ENCODE peak calls at places on chromosomes 5 and 9, in four cellular contexts. X is WERI-Rb-1, P is adrenal gland, U is endothelial cell. H is an unnamed sample.
A peak's percentile ranks its signal among the peaks of the same experiment; 100 is the strongest.

GRCh38 chr5:22663124-22663523 is 190.0 kb downstream of the CDH12 start:
- DNase-seq in P (no peak), X (no peak), U (no peak), H (no peak)

GRCh38 chr5:127440831-127441230 is 76.6 kb upstream of the PRRC1 start:
- DNase-seq in X (no peak), U (no peak), P (no peak), H (no peak)

GRCh38 chr9:128072144-128073021 is 4.4 kb downstream of the SLC25A25 start:
- DNase-seq in X (no peak), U (no peak), P (peak; percentile 93), H (peak; percentile 53)

GRCh38 chr5:135041726-135042125 is 7.7 kb upstream of the PITX1 start:
- DNase-seq in U (no peak), P (no peak), X (no peak), H (no peak)

GRCh38 chr9:81690251-81690851 is 1.0 kb upstream of the TLE1 start:
- DNase-seq in X (peak; percentile 55), P (peak; percentile 37), U (peak; percentile 17), H (no peak)

GRCh38 chr9:136199391-136200288 is 5.3 kb downstream of the LHX3 start:
- DNase-seq in U (no peak), X (no peak), P (no peak), H (no peak)

GRCh38 chr9:1442105-1442504 is 391.9 kb downstream of the DMRT2 start:
- DNase-seq in X (no peak), U (no peak), P (no peak), H (no peak)

GRCh38 chr5:172452398-172453205 is 1.7 kb downstream of the SH3PXD2B start:
- DNase-seq in P (peak; percentile 74), X (no peak), U (no peak), H (no peak)

GRCh38 chr5:102651466-102651865 is 103.6 kb upstream of the PAM start:
- DNase-seq in U (no peak), P (no peak), X (no peak), H (no peak)

DNA sequence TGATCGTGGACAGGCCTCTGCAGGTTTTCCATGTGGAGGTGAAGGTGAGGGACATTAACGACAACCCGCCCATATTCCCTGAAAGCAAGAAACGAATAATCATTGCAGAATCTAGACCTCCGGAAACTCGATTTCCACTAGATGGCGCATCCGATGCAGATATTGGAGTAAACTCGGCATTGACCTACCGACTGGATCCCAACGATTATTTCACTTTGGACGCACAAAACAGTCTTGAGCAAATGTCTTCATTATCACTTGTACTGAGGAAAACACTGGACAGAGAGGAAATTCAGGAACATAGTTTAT is 621 bp downstream of the PCDHA13 start:
- DNase-seq in U (peak; percentile 54), X (peak; percentile 79), P (no peak), H (peak; percentile 78)
- TF ChIP-seq CTCF in U (peak; percentile 39), X (peak; percentile 68), P (no peak), H (peak; percentile 81)

DNA sequence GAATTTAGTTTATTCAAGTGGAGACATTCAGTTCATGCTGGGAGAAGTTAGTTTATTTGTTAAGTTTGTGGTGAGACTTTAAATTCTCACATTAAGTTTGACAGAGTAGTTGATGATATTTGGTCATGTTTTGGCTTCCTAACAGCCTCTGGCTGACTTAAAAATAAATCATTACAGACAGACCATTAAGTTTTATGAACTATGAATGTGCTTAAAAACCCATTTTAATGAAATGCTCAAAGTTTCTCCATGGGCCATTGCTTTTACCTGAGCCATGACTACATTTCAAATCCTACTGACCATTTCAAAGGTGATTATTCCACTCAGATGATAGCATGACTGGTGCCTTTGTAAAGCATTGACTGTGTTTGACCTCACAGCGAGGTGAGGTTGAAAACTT is 192.7 kb downstream of the LRRC70 start:
- DNase-seq in X (no peak), P (no peak), U (no peak), H (no peak)
- TF ChIP-seq CTCF in X (no peak), P (no peak), U (no peak), H (no peak)

GRCh38 chr9:8859416-8859815 is 1059.8 kb upstream of the DMAC1 start:
- DNase-seq in P (no peak), X (no peak), U (no peak), H (no peak)

GRCh38 chr9:8863886-8864881 is 1064.6 kb upstream of the DMAC1 start:
- DNase-seq in P (no peak), X (no peak), U (no peak), H (no peak)

GRCh38 chr9:8858250-8859161 is 1058.9 kb upstream of the DMAC1 start:
- DNase-seq in P (no peak), X (no peak), U (peak; percentile 8), H (no peak)

GRCh38 chr9:8863064-8863463 is 1063.5 kb upstream of the DMAC1 start:
- DNase-seq in P (no peak), X (no peak), U (no peak), H (no peak)

GRCh38 chr9:8860925-8861324 is 1061.3 kb upstream of the DMAC1 start:
- DNase-seq in U (no peak), X (no peak), P (no peak), H (no peak)
- TF ChIP-seq CTCF in U (no peak), X (no peak), P (no peak), H (no peak)

DNA sequence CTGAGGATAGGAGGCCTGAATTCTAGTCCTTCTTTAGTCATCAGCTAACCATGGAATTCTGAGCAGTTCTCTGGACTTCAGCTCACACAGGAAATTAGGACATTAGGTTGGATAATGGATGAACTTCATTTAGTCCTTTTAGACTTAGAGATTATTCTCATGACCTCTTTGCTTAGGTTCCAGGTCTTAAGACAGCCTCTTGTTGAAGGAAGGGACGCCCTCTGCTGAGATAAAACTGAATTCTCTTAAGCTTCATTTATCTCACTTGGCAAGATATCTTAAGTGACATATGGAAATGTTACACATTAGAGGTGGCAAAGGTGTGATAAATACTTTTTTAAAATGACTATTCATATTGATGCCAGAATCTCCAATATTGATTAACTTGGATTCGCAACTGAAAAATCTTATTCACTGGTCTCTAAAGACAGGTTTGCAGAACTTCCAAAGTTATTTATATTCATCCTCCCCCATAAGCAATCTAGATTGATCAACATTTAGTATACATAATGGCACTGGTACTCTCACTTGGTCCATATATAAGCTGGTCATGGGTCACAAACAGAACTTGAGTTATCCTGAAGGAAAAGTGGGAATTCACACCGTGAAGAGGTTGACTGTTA is 16.9 kb upstream of the ZNF366 start:
- DNase-seq in X (peak; percentile 26), U (no peak), P (no peak), H (no peak)
- TF ChIP-seq CTCF in X (peak; percentile 55), U (peak; percentile 17), P (peak; percentile 68), H (peak; percentile 58)

DNA sequence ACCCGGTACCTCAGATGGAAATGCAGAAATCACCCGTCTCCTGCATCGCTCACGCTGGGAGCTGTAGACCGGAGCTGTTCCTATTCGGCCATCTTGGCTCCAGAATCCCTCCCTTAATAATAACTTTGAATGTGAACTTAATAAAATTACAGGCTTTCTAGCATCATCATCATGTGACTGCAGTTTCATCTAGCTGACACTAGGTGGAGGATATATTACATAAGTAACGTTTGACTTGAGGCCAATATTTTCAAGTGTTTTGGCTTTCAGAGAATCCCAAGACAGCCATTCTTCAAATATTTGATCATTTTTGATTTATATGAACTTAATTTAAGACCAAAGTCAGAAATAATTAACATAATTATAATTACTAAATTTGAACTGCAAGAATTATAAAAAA is 474.9 kb upstream of the CDH10 start:
- DNase-seq in X (no peak), P (no peak), U (no peak), H (no peak)
- TF ChIP-seq CTCF in X (peak; percentile 46), P (no peak), U (peak; percentile 69), H (peak; percentile 54)

DNA sequence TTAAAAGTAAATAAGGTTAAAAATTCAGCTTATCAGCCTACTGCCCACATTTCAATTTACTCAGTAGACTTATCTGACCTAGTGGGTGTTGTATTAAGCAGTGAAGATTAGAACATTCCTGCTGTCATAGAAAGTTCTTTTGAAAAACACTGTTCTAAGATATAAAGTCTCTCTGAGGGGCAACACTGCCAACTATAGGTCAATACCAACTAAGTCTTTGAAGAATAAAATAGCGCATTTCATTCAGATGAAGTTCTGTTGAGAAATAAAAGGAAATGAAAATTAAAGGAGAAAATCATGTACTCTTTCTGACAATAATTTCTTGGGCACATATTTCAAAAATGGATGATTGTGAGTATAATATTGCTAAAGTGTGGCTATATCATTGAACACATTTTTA is 86.8 kb downstream of the PTPRD start:
- DNase-seq in P (no peak), U (no peak), X (no peak), H (no peak)
- TF ChIP-seq CTCF in P (no peak), U (peak; percentile 39), X (no peak), H (no peak)

GRCh38 chr9:36319183-36319582 is 60.9 kb upstream of the GNE start:
- DNase-seq in X (no peak), P (no peak), U (no peak), H (no peak)
- TF ChIP-seq CTCF in X (no peak), P (no peak), U (no peak), H (no peak)

GRCh38 chr9:129351058-129351641 is 173.1 kb upstream of the IER5L start:
- DNase-seq in U (peak; percentile 40), P (no peak), X (peak; percentile 94), H (peak; percentile 68)
- TF ChIP-seq CTCF in U (no peak), P (no peak), X (peak; percentile 18), H (peak; percentile 20)

DNA sequence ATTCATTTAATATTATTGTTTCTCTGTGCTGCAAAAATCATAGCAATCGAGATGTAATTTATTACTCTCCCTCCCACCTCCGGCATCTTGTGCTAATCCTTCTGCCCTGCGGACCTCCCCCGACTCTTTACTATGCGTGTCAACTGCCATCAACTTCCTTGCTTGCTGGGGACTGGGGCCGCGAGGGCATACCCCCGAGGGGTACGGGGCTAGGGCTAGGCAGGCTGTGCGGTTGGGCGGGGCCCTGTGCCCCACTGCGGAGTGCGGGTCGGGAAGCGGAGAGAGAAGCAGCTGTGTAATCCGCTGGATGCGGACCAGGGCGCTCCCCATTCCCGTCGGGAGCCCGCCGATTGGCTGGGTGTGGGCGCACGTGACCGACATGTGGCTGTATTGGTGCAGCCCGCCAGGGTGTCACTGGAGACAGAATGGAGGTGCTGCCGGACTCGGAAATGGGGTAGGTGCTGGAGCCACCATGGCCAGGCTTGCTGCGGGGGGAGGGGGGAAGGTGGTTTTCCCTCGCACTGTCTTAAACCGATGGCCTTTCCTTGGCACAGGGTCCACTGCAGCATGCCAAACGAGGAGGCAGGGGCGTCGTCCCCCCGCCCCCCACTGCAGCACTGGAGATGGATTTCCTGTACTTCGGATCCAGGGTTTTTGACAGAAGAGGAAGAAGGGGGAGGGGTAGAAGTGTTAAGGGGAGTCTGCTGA is at the start of gene APC:
- DNase-seq in X (peak; percentile 93), U (peak; percentile 92), P (peak; percentile 96), H (peak; percentile 97)
- TF ChIP-seq CTCF in X (no peak), U (no peak), P (peak; percentile 21), H (peak; percentile 1)

GRCh38 chr5:56024810-56025302 is 30.1 kb upstream of the IL6ST start:
- DNase-seq in U (no peak), X (no peak), P (no peak), H (no peak)

GRCh38 chr5:56028708-56029107 is 33.9 kb upstream of the IL6ST start:
- DNase-seq in X (no peak), U (no peak), P (no peak), H (no peak)

GRCh38 chr5:56023296-56023695 is 28.5 kb upstream of the IL6ST start:
- DNase-seq in U (no peak), P (no peak), X (no peak), H (no peak)

GRCh38 chr5:56026863-56027300 is 32.1 kb upstream of the IL6ST start:
- DNase-seq in X (no peak), U (no peak), P (no peak), H (no peak)

GRCh38 chr5:56025303-56025885 is 30.6 kb upstream of the IL6ST start:
- DNase-seq in U (no peak), P (no peak), X (no peak), H (no peak)
- TF ChIP-seq CTCF in U (no peak), P (no peak), X (no peak), H (no peak)